ENCODE peak calls at places on chromosome 16, in four cellular contexts. G, S, L and P are unnamed samples.

GRCh38 chr16:79843631-79844043 is 243.1 kb upstream of the MAF start:
- DNase-seq in G (no peak), S (no peak), L (no peak), P (peak)

GRCh38 chr16:70395345-70395901 is 43.5 kb downstream of the ST3GAL2 start:
- DNase-seq in G (peak), S (peak), L (peak), P (no peak)

GRCh38 chr16:21083729-21084268 is 66.8 kb downstream of the DNAH3 start:
- DNase-seq in G (peak), S (peak), L (peak), P (no peak)

GRCh38 chr16:89200850-89201466 is 621 bp upstream of the SLC22A31 start:
- DNase-seq in G (no peak), S (no peak), L (peak), P (no peak)

GRCh38 chr16:81376880-81377279 is 62.1 kb downstream of the GAN start:
- DNase-seq in G (no peak), S (no peak), L (no peak), P (no peak)

GRCh38 chr16:54938351-54939346 is 8.0 kb downstream of the IRX5 start:
- DNase-seq in G (no peak), S (peak), L (no peak), P (no peak)

GRCh38 chr16:75045424-75045823 is 46.6 kb downstream of the ZNRF1 start:
- DNase-seq in G (no peak), S (no peak), L (no peak), P (no peak)

GRCh38 chr16:66842765-66843164 is 1.4 kb upstream of the CA7 start:
- DNase-seq in G (no peak), S (no peak), L (peak), P (no peak)

GRCh38 chr16:55943257-55943656 is 68.1 kb upstream of the CES5A start:
- DNase-seq in G (no peak), S (no peak), L (no peak), P (no peak)

GRCh38 chr16:72864130-72864833 is 183.6 kb downstream of the ZFHX3 start:
- DNase-seq in G (no peak), S (no peak), L (no peak), P (no peak)

GRCh38 chr16:87744750-87745514 is 20.9 kb downstream of the KLHDC4 start:
- DNase-seq in G (no peak), S (no peak), L (no peak), P (no peak)

GRCh38 chr16:85515830-85516397 is 97.2 kb upstream of the GSE1 start:
- DNase-seq in G (peak), S (no peak), L (peak), P (no peak)

GRCh38 chr16:20740007-20740883 is 1.4 kb downstream of the THUMPD1 start:
- DNase-seq in G (peak), S (no peak), L (peak), P (no peak)

GRCh38 chr16:57823836-57824235 is 21.5 kb upstream of the KIFC3 start:
- DNase-seq in G (no peak), S (no peak), L (no peak), P (no peak)

GRCh38 chr16:27324851-27325301 is 11.1 kb downstream of the IL4R start:
- DNase-seq in G (no peak), S (peak), L (no peak), P (no peak)

GRCh38 chr16:27323781-27324561 is 10.2 kb downstream of the IL4R start:
- DNase-seq in G (no peak), S (no peak), L (no peak), P (no peak)

GRCh38 chr16:27321013-27321960 is 7.5 kb downstream of the IL4R start:
- DNase-seq in G (no peak), S (no peak), L (no peak), P (no peak)

GRCh38 chr16:27325736-27326135 is 12.0 kb downstream of the IL4R start:
- DNase-seq in G (no peak), S (no peak), L (no peak), P (no peak)

GRCh38 chr16:27322858-27323780 is 9.3 kb downstream of the IL4R start:
- DNase-seq in G (peak), S (no peak), L (no peak), P (no peak)
- TF ChIP-seq TCF12 in G (no peak), S (no peak), L (no peak), P (no peak)

DNA sequence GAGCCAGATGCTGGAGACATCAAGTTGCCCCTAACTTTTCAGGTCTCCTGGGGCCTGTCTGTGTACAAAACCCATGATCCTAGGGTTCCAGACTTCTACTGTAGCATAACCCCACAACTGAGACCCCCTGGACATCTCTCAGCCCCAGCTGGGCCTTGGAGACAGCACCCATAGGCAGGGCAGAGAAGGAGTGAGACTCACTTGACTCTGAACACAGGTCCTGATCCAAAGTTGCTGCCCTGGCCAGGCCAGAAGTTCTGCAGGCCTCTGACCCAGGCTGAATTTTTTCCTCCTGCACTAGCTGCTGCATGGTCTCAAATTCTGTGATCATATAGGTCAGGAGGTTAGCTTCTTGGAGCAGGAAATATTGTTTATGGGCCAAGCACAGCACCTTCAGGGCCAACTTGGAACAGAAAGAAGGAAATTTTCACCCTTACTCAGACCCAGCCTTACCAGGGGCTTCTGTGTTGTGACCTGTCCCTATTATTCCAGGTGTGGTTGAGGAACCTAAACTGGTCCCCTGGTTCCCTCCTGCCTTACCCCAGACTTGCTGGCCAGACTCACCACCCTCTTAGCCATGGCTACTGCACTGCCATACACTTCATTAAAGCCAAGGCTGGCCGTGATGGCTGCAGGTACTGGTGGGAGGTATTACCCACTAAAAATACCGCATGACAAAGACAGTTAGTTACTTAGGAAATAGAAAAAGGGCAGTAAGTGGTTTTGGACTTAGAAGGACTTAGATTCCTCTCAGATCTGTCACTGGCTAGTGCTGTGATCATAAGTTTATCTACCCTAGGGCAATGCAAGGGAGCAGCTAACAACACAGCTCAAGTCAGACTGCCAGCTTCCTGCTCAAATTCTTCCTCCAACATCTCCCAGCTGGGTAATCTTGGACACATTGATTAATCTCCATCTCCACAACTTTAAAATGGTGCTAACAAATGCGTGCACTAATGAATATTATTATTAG is 2180.1 kb downstream of the TP53TG3F start:
- DNase-seq in G (no peak), S (no peak), L (no peak), P (no peak)
- TF ChIP-seq TCF12 in G (no peak), S (no peak), L (no peak), P (no peak)

GRCh38 chr16:29678691-29679267 is at the start of gene QPRT:
- DNase-seq in G (peak), S (peak), L (peak), P (no peak)
- TF ChIP-seq TCF12 in G (no peak), S (no peak), L (no peak), P (no peak)

GRCh38 chr16:16073884-16074781 is 124.7 kb downstream of the ABCC1 start:
- DNase-seq in G (peak), S (peak), L (no peak), P (no peak)

GRCh38 chr16:16076400-16076901 is 127.0 kb downstream of the ABCC1 start:
- DNase-seq in G (no peak), S (no peak), L (no peak), P (no peak)

GRCh38 chr16:16071631-16072244 is 122.3 kb downstream of the ABCC1 start:
- DNase-seq in G (peak), S (no peak), L (no peak), P (no peak)

GRCh38 chr16:16080465-16081065 is 131.1 kb downstream of the ABCC1 start:
- DNase-seq in G (no peak), S (no peak), L (no peak), P (no peak)

GRCh38 chr16:16075463-16076399 is 126.3 kb downstream of the ABCC1 start:
- DNase-seq in G (no peak), S (no peak), L (no peak), P (no peak)
- TF ChIP-seq TCF12 in G (no peak), S (no peak), L (no peak), P (no peak)

GRCh38 chr16:10619271-10619849 is 39.0 kb upstream of the EMP2 start:
- DNase-seq in G (no peak), S (peak), L (peak), P (no peak)
- TF ChIP-seq TCF12 in G (no peak), S (no peak), L (no peak), P (no peak)

GRCh38 chr16:31397101-31397660 is 4.0 kb downstream of the ITGAD start:
- DNase-seq in G (no peak), S (no peak), L (no peak), P (no peak)
- TF ChIP-seq TCF12 in G (no peak), S (no peak), L (no peak), P (no peak)